ENCODE peak calls at places on chromosome 3, in six cellular contexts. One of them, this sample, is unnamed.

GRCh38 chr3:60992395-60992794 is 258.9 kb downstream of the FHIT start:
- DNase-seq in GM03348: no peak
- DNase-seq in psoas muscle: no peak
- DNase-seq in naive thymus-derived CD8-positive, alpha-beta T cell: no peak
- DNase-seq in CD8-positive, alpha-beta memory T cell: no peak
- DNase-seq in mesothelial cell of epicardium: no peak
- DNase-seq in this sample: no peak

GRCh38 chr3:127090218-127091160 is 102.4 kb upstream of the PRR23E start:
- DNase-seq in GM03348: no peak
- DNase-seq in mesothelial cell of epicardium: no peak
- DNase-seq in naive thymus-derived CD8-positive, alpha-beta T cell: no peak
- DNase-seq in psoas muscle: peak
- DNase-seq in CD8-positive, alpha-beta memory T cell: no peak
- DNase-seq in this sample: no peak

GRCh38 chr3:194671511-194671899 is 486 bp downstream of the LSG1 start:
- DNase-seq in psoas muscle: no peak
- DNase-seq in naive thymus-derived CD8-positive, alpha-beta T cell: peak
- DNase-seq in mesothelial cell of epicardium: no peak
- DNase-seq in GM03348: peak
- DNase-seq in CD8-positive, alpha-beta memory T cell: no peak
- DNase-seq in this sample: peak

GRCh38 chr3:144343777-144344176 is 372.2 kb downstream of the DIPK2A start:
- DNase-seq in psoas muscle: no peak
- DNase-seq in CD8-positive, alpha-beta memory T cell: no peak
- DNase-seq in GM03348: no peak
- DNase-seq in naive thymus-derived CD8-positive, alpha-beta T cell: no peak
- DNase-seq in mesothelial cell of epicardium: no peak
- DNase-seq in this sample: no peak

GRCh38 chr3:42117175-42118008 is 26.2 kb downstream of the TRAK1 start:
- DNase-seq in psoas muscle: peak
- DNase-seq in mesothelial cell of epicardium: no peak
- DNase-seq in CD8-positive, alpha-beta memory T cell: no peak
- DNase-seq in GM03348: peak
- DNase-seq in naive thymus-derived CD8-positive, alpha-beta T cell: no peak
- DNase-seq in this sample: no peak

GRCh38 chr3:122893754-122894668 is 99.1 kb downstream of the SLC49A4 start:
- DNase-seq in CD8-positive, alpha-beta memory T cell: no peak
- DNase-seq in GM03348: no peak
- DNase-seq in mesothelial cell of epicardium: no peak
- DNase-seq in naive thymus-derived CD8-positive, alpha-beta T cell: no peak
- DNase-seq in psoas muscle: peak
- DNase-seq in this sample: no peak

GRCh38 chr3:159238646-159239045 is 436.8 kb downstream of the MFSD1 start:
- DNase-seq in psoas muscle: no peak
- DNase-seq in GM03348: no peak
- DNase-seq in mesothelial cell of epicardium: no peak
- DNase-seq in naive thymus-derived CD8-positive, alpha-beta T cell: no peak
- DNase-seq in CD8-positive, alpha-beta memory T cell: no peak
- DNase-seq in this sample: no peak

GRCh38 chr3:16864610-16865313 is 20.0 kb upstream of the PLCL2 start:
- DNase-seq in mesothelial cell of epicardium: no peak
- DNase-seq in GM03348: peak
- DNase-seq in psoas muscle: no peak
- DNase-seq in naive thymus-derived CD8-positive, alpha-beta T cell: no peak
- DNase-seq in CD8-positive, alpha-beta memory T cell: no peak
- DNase-seq in this sample: no peak

This sample was measured in immature natural killer cell.